ENCODE peak calls at places on chromosomes 3 and 15, in ten cellular contexts. J is mammary epithelial cell, X is nephron progenitor cell, U is fibroblast of the aortic adventitia, F is endothelial cell, Z is A549, G is heart right ventricle, Y is mucosa of descending colon, C is lower lobe of right lung, P is GM13977. H is an unnamed sample.

GRCh38 chr15:31280037-31280830 is 46.4 kb upstream of the KLF13 start:
- DNase-seq in J (peak; percentile 31), X (no peak), U (no peak), F (no peak), Z (no peak), G (peak; percentile 11), Y (no peak), C (no peak), P (no peak), H (peak; percentile 18)

GRCh38 chr3:107959767-107960166 is 131.1 kb downstream of the CD47 start:
- DNase-seq in J (no peak), X (no peak), U (peak; percentile 61), F (no peak), Z (no peak), G (no peak), Y (no peak), C (no peak), P (no peak), H (no peak)

GRCh38 chr3:177452487-177452886 is 255.2 kb upstream of the TBL1XR1 start:
- DNase-seq in J (peak; percentile 96), X (no peak), U (peak; percentile 87), F (no peak), Z (peak; percentile 18), G (no peak), Y (no peak), C (no peak), P (no peak), H (no peak)

GRCh38 chr3:45435961-45436360 is 47.6 kb downstream of the LARS2 start:
- DNase-seq in J (no peak), X (no peak), U (no peak), F (no peak), Z (no peak), G (no peak), Y (no peak), C (no peak), P (no peak), H (no peak)

GRCh38 chr3:181698263-181698944 is 13.3 kb upstream of the SOX2 start:
- DNase-seq in J (peak; percentile 6), X (no peak), U (no peak), F (no peak), Z (no peak), G (no peak), Y (no peak), C (no peak), P (no peak), H (no peak)

GRCh38 chr3:48552111-48552911 is 4.3 kb downstream of the PFKFB4 start:
- DNase-seq in J (no peak), X (no peak), U (no peak), F (no peak), Z (no peak), G (no peak), Y (peak; percentile 68), C (no peak), P (no peak), H (no peak)

GRCh38 chr15:75723171-75723846 is 10.7 kb upstream of the CSPG4 start:
- DNase-seq in J (peak; percentile 63), X (no peak), U (no peak), F (no peak), Z (no peak), G (no peak), Y (peak; percentile 22), C (peak; percentile 41), P (no peak), H (no peak)

GRCh38 chr3:51706021-51706485 is 815 bp upstream of the GRM2 start:
- DNase-seq in J (no peak), X (no peak), U (no peak), F (no peak), Z (no peak), G (no peak), Y (no peak), C (peak; percentile 12), P (no peak), H (no peak)

GRCh38 chr15:57741089-57741488 is 34.6 kb downstream of the POLR2M start:
- DNase-seq in J (no peak), X (no peak), U (no peak), F (no peak), Z (no peak), G (no peak), Y (no peak), C (no peak), P (no peak), H (no peak)

GRCh38 chr15:57747206-57747605 is 40.7 kb downstream of the POLR2M start:
- DNase-seq in J (no peak), X (no peak), U (peak; percentile 56), F (no peak), Z (no peak), G (peak; percentile 16), Y (no peak), C (peak; percentile 56), P (no peak), H (no peak)

GRCh38 chr15:57740048-57740447 is 33.5 kb downstream of the POLR2M start:
- DNase-seq in J (no peak), X (no peak), U (no peak), F (no peak), Z (no peak), G (no peak), Y (no peak), C (no peak), P (no peak), H (no peak)

GRCh38 chr15:57746752-57747151 is 40.2 kb downstream of the POLR2M start:
- DNase-seq in J (no peak), X (no peak), U (peak; percentile 25), F (no peak), Z (no peak), G (no peak), Y (no peak), C (no peak), P (no peak), H (no peak)

DNA sequence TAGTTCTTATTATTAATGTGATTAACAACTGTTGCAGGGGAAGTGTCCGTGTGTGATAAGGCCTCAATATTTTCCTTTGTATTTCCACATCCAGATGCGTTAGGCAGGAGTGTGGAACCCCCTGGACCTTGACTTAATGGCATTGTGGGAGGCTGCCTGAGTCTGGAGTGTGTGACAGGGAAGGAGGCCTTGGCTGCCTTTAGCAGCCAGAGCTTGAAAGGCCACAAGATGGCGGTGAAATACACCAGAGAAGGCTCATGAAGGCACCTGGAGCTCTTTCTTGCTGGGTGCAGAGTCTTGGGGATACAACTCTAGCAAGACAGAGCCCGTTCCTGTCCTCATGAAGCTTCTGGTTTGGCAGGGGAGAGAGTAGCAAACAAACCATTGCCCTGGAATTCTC is 36.9 kb downstream of the POLR2M start:
- DNase-seq in J (no peak), X (no peak), U (no peak), F (no peak), Z (peak; percentile 27), G (no peak), Y (no peak), C (no peak), P (no peak), H (no peak)
- TF ChIP-seq CTCF in J (peak; percentile 9), X (no peak), U (no peak), F (no peak), Z (peak; percentile 16), G (peak; percentile 20), Y (no peak), C (no peak), P (peak; percentile 18), H (no peak)

GRCh38 chr3:123281929-123282328 is 80.2 kb downstream of the SEC22A start:
- DNase-seq in J (no peak), X (no peak), U (no peak), F (no peak), Z (no peak), G (peak; percentile 2), Y (no peak), C (no peak), P (peak; percentile 2), H (peak; percentile 76)

GRCh38 chr3:123281406-123281805 is 79.7 kb downstream of the SEC22A start:
- DNase-seq in J (no peak), X (no peak), U (no peak), F (no peak), Z (no peak), G (no peak), Y (no peak), C (no peak), P (peak; percentile 4), H (no peak)

GRCh38 chr3:123283074-123283473 is 81.3 kb downstream of the SEC22A start:
- DNase-seq in J (no peak), X (no peak), U (no peak), F (no peak), Z (no peak), G (no peak), Y (no peak), C (no peak), P (peak; percentile 3), H (no peak)

GRCh38 chr3:123283657-123284398 is 82.1 kb downstream of the SEC22A start:
- DNase-seq in J (no peak), X (no peak), U (no peak), F (no peak), Z (no peak), G (no peak), Y (no peak), C (no peak), P (peak; percentile 3), H (no peak)

GRCh38 chr3:123282461-123282860 is 80.7 kb downstream of the SEC22A start:
- DNase-seq in J (no peak), X (no peak), U (no peak), F (no peak), Z (no peak), G (no peak), Y (no peak), C (no peak), P (peak; percentile 3), H (no peak)
- TF ChIP-seq CTCF in J (no peak), X (no peak), U (no peak), F (no peak), Z (no peak), G (no peak), Y (no peak), C (no peak), P (no peak), H (no peak)

GRCh38 chr15:68391084-68391483 is 40.9 kb downstream of the ITGA11 start:
- DNase-seq in J (no peak), X (no peak), U (no peak), F (no peak), Z (no peak), G (no peak), Y (no peak), C (no peak), P (no peak), H (peak; percentile 48)

GRCh38 chr15:68389936-68390790 is 41.8 kb downstream of the ITGA11 start:
- DNase-seq in J (peak; percentile 32), X (no peak), U (peak; percentile 38), F (no peak), Z (no peak), G (no peak), Y (no peak), C (no peak), P (peak; percentile 38), H (peak; percentile 83)

GRCh38 chr15:68386587-68387287 is 45.2 kb downstream of the ITGA11 start:
- DNase-seq in J (no peak), X (no peak), U (no peak), F (no peak), Z (no peak), G (no peak), Y (no peak), C (no peak), P (no peak), H (no peak)

GRCh38 chr15:68387288-68388143 is 44.4 kb downstream of the ITGA11 start:
- DNase-seq in J (no peak), X (no peak), U (no peak), F (no peak), Z (no peak), G (peak; percentile 0), Y (no peak), C (no peak), P (no peak), H (no peak)

DNA sequence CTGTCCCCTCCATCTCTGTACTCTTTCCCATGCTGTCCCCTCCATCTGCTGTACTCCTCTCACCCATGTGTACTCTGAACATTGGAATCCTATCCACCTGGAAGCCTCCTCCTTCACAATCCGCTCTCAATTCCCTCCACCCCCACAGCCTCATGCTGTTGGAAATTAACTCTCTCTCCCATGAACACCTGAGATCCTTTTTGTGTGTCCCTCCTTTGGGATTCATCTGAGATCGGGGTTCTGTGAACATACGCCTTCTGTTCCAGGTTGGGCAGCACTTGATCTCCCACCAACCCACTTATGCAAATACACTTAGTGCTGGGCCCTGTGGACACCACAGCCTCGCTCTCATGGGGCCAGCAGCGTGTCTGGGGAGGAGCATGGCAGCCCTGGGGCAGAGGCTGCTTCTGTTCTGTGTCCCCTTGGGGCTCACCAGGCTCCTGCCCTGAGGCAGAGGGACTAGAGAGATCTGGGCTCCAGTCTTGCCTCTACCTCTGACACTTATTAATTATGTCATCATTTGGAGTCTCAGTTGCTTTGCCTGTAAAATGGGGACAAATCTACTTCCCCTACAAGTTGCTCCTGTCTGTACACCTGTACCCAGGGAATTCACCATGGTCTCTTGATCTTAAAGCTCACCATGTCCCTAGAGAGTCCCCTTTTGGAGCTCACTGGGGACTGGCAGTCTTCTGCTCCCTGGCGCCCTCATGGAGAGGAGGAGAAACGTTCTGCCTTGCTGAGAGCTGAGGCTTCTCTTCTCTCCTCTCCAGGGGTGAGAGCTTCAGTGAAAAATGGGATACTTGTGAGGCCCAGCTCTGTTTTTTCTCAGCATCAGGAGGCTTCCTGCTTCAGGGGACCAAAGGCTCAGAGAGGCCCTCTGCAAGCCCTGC is 42.7 kb downstream of the ITGA11 start:
- DNase-seq in J (no peak), X (no peak), U (no peak), F (no peak), Z (no peak), G (no peak), Y (no peak), C (no peak), P (no peak), H (no peak)
- TF ChIP-seq CTCF in J (no peak), X (no peak), U (no peak), F (no peak), Z (no peak), G (no peak), Y (no peak), C (no peak), P (no peak), H (no peak)

GRCh38 chr3:11260460-11260859 is 11.7 kb upstream of the ATG7 start:
- DNase-seq in J (no peak), X (no peak), U (no peak), F (no peak), Z (no peak), G (no peak), Y (no peak), C (no peak), P (no peak), H (no peak)
- TF ChIP-seq CTCF in J (no peak), X (no peak), U (no peak), F (no peak), Z (no peak), G (no peak), Y (no peak), C (no peak), P (peak; percentile 30), H (no peak)